ENCODE peak calls at places on chromosomes 12 and 14, in eight cellular contexts. N is SK-N-SH, C is K562, I is A549, W is HepG2, Q is HCT116, T is endothelial cell of umbilical vein, X is GM12878. L is an unnamed sample.

GRCh38 chr14:34203271-34203722 is 252.4 kb upstream of the EGLN3 start:
- DNase-seq in C (no peak), Q (no peak), X (no peak), T (no peak), I (peak; percentile 16), W (no peak), N (no peak), L (no peak)

GRCh38 chr14:61444215-61444768 is 122.9 kb downstream of the PRKCH start:
- DNase-seq in W (no peak), N (no peak), C (no peak), T (no peak), Q (no peak), X (no peak), I (no peak), L (no peak)

GRCh38 chr12:98533723-98534251 is 18.4 kb downstream of the TMPO start:
- DNase-seq in I (no peak), T (no peak), C (no peak), Q (no peak), X (no peak), W (peak; percentile 27), N (no peak), L (no peak)

GRCh38 chr12:49567611-49568441 is at the start of gene MCRS1:
- DNase-seq in T (peak; percentile 94), Q (peak; percentile 86), I (peak; percentile 94), X (peak; percentile 80), W (peak; percentile 92), N (peak; percentile 96), C (peak; percentile 98), L (peak; percentile 92)

GRCh38 chr12:10721654-10722501 is 1.2 kb downstream of the YBX3 start:
- DNase-seq in T (peak; percentile 100), X (peak; percentile 53), I (peak; percentile 95), N (no peak), Q (peak; percentile 81), C (peak; percentile 32), W (peak; percentile 81), L (peak; percentile 44)

GRCh38 chr14:31360919-31361662 is 59.3 kb downstream of the HEATR5A start:
- DNase-seq in I (peak; percentile 4), X (no peak), N (no peak), C (no peak), T (peak; percentile 22), W (no peak), Q (no peak), L (no peak)

GRCh38 chr12:26740991-26741390 is 92.0 kb downstream of the ITPR2 start:
- DNase-seq in N (no peak), C (no peak), W (no peak), T (no peak), I (no peak), X (no peak), Q (no peak), L (no peak)

GRCh38 chr12:71719647-71720370 is 33.9 kb downstream of the TMEM19 start:
- DNase-seq in I (no peak), N (no peak), T (no peak), X (no peak), C (no peak), Q (no peak), W (no peak), L (no peak)

GRCh38 chr12:26179829-26180228 is 15.5 kb upstream of the SSPN start:
- DNase-seq in I (no peak), N (no peak), W (no peak), Q (no peak), C (no peak), X (no peak), T (no peak), L (no peak)

GRCh38 chr14:90534091-90534837 is 137.4 kb downstream of the CALM1 start:
- DNase-seq in I (no peak), Q (no peak), X (no peak), T (no peak), C (no peak), W (no peak), N (no peak), L (no peak)

GRCh38 chr12:4147051-4147481 is 126.5 kb upstream of the CCND2 start:
- DNase-seq in N (no peak), X (no peak), I (no peak), Q (no peak), T (no peak), C (no peak), W (no peak), L (no peak)

GRCh38 chr12:51323966-51324895 is at the start of gene BIN2:
- DNase-seq in N (no peak), Q (no peak), T (no peak), X (no peak), C (no peak), W (no peak), I (no peak), L (no peak)

GRCh38 chr12:96766232-96766631 is 140.8 kb upstream of the NEDD1 start:
- DNase-seq in W (peak; percentile 1), N (no peak), I (peak; percentile 4), X (no peak), C (no peak), T (no peak), Q (no peak), L (no peak)

GRCh38 chr14:65258391-65258790 is 154.1 kb upstream of the FUT8 start:
- DNase-seq in T (peak; percentile 94), C (no peak), W (peak; percentile 90), N (no peak), X (no peak), Q (peak; percentile 77), I (peak; percentile 58), L (no peak)

DNA sequence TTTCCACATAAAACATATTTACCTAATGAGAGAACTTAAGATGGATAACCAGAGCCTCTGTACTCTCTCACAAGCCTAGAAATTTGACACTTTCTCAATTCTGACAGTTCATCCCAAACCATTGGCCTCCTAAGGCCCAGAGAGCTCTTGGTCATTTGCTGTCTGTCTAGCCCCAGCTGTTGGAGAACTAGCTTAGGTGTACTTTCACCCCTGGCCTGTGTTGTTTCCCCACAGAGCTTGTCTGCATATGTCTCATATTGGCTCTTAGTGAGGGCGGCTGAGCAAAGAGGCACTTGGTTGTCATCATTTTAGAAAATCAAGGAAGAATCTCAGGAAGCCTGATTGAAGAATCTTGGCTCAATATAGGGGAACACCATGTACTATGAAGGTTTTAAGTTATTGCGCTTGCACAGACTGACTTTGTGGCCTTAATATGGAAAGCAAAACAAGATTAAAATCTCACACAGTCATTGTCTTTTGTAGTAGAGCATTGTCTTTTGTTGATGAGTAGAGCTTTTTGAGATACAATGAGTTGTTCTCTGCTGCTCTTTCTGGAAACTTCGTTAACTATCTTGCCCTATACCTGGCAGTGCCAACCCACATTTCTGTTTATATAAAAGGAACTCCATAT is 324.6 kb downstream of the RAD51B start:
- DNase-seq in T (peak; percentile 32), W (peak; percentile 44), I (peak; percentile 46), Q (no peak), X (no peak), C (no peak), N (no peak), L (no peak)
- H3K4me1 ChIP-seq in T (peaks cover 35% of the 10 kb centered on the region), W (peaks cover 37% of the 10 kb centered on the region), I (peaks cover 85% of the 10 kb centered on the region), Q (peaks cover 86% of the 10 kb centered on the region), X (no peaks in the 10 kb centered on the region), C (no peaks in the 10 kb centered on the region), N (peaks cover 73% of the 10 kb centered on the region), L (no peaks in the 10 kb centered on the region)

GRCh38 chr14:69242311-69243224 is 17.4 kb upstream of the GALNT16 start:
- DNase-seq in C (peak; percentile 51), Q (peak; percentile 39), N (peak; percentile 83), W (peak; percentile 60), I (peak; percentile 69), X (peak; percentile 13), T (peak; percentile 71), L (no peak)
- TF ChIP-seq MAX in C (no peak), Q (no peak), N (no peak), W (no peak), I (no peak), X (no peak), T (no peak), L (no peak)

GRCh38 chr12:52517888-52518287 is 2.3 kb downstream of the KRT5 start:
- DNase-seq in X (no peak), C (no peak), T (no peak), W (no peak), Q (no peak), N (no peak), I (no peak), L (no peak)

GRCh38 chr12:52521175-52521574 is 981 bp upstream of the KRT5 start:
- DNase-seq in X (no peak), I (no peak), Q (peak; percentile 23), T (no peak), W (no peak), N (no peak), C (no peak), L (no peak)

GRCh38 chr12:52519826-52520662 is at the start of gene KRT5:
- DNase-seq in W (no peak), X (no peak), N (no peak), I (no peak), Q (no peak), C (no peak), T (no peak), L (no peak)

GRCh38 chr12:52517005-52517835 is 3.0 kb downstream of the KRT5 start:
- DNase-seq in T (no peak), I (no peak), C (no peak), X (no peak), N (no peak), W (no peak), Q (no peak), L (peak; percentile 27)

GRCh38 chr12:52518574-52519469 is 1.4 kb downstream of the KRT5 start:
- DNase-seq in W (no peak), T (no peak), N (no peak), Q (no peak), X (no peak), C (no peak), I (no peak), L (peak; percentile 29)
- H3K4me1 ChIP-seq in W (no peaks in the 10 kb centered on the region), T (no peaks in the 10 kb centered on the region), N (no peaks in the 10 kb centered on the region), Q (peaks cover 31% of the 10 kb centered on the region), X (no peaks in the 10 kb centered on the region), C (no peaks in the 10 kb centered on the region), I (peaks cover 22% of the 10 kb centered on the region), L (peaks cover under 1% of the 10 kb centered on the region)

GRCh38 chr14:104110491-104111209 is 25.1 kb downstream of the ASPG start:
- DNase-seq in I (no peak), Q (no peak), N (peak; percentile 87), C (no peak), T (no peak), X (no peak), W (no peak), L (peak; percentile 45)

GRCh38 chr14:104112609-104113571 is 25.5 kb upstream of the KIF26A start:
- DNase-seq in T (no peak), I (no peak), X (no peak), N (peak; percentile 29), W (no peak), Q (no peak), C (no peak), L (no peak)

GRCh38 chr14:104111301-104112112 is 26.0 kb downstream of the ASPG start:
- DNase-seq in T (no peak), N (no peak), W (no peak), C (no peak), Q (no peak), I (no peak), X (no peak), L (no peak)

GRCh38 chr14:104113631-104114420 is 24.6 kb upstream of the KIF26A start:
- DNase-seq in W (no peak), C (no peak), T (no peak), X (no peak), I (no peak), N (no peak), Q (no peak), L (peak; percentile 45)

DNA sequence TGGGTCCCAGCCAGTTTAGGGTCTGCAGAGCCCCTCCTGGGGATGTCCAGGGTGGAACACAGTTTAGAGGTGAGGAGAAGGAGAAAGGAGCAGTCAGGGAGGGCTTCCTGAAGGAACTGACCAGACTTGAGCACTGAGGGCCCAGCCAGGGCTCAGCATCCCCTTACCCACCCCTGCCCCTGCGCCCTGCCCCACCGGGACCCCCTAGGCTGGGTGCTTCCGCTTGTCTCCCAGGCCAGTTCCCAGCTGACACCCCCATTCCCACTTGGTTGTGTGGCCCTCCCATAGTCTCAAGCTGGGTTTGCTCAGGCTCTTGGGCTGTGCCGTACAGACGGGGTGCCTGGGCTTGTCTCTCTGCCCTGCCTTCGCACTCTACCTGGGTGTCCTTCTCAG is 26.3 kb upstream of the KIF26A start:
- DNase-seq in C (no peak), X (no peak), Q (no peak), W (no peak), N (no peak), I (no peak), T (no peak), L (no peak)
- TF ChIP-seq MAX in C (no peak), X (no peak), Q (no peak), W (no peak), N (no peak), I (no peak), T (no peak), L (no peak)

L was measured in H1.